ENCODE peak calls at places on chromosomes 12 and 14, in four cellular contexts. O, L, X and N are unnamed samples.

GRCh38 chr12:51393676-51394545 is 2.7 kb upstream of the GALNT6 start:
- DNase-seq in O (no peak), L (peak), X (no peak), N (no peak)

GRCh38 chr14:95862243-95862642 is 14.4 kb upstream of the TUNAR start:
- DNase-seq in O (no peak), L (no peak), X (no peak), N (no peak)

GRCh38 chr14:25349269-25349668 is 299.3 kb upstream of the STXBP6 start:
- DNase-seq in O (peak), L (no peak), X (no peak), N (no peak)

GRCh38 chr12:30796508-30796780 is 41.7 kb upstream of the CAPRIN2 start:
- DNase-seq in O (peak), L (no peak), X (no peak), N (peak)

GRCh38 chr12:127785535-127785934 is 481.4 kb upstream of the TMEM132C start:
- DNase-seq in O (peak), L (no peak), X (no peak), N (no peak)

GRCh38 chr14:71554323-71554722 is 377.9 kb upstream of the RGS6 start:
- DNase-seq in O (no peak), L (no peak), X (no peak), N (no peak)

GRCh38 chr12:29991924-29992323 is 208.2 kb upstream of the TMTC1 start:
- DNase-seq in O (no peak), L (no peak), X (no peak), N (no peak)

GRCh38 chr12:123608192-123608591 is 6.3 kb downstream of the DDX55 start:
- DNase-seq in O (no peak), L (no peak), X (no peak), N (no peak)

GRCh38 chr14:100531591-100532121 is 55.6 kb downstream of the BEGAIN start:
- DNase-seq in O (peak), L (no peak), X (no peak), N (no peak)

GRCh38 chr14:49865431-49865859 is 12.9 kb upstream of the NEMF start:
- DNase-seq in O (peak), L (peak), X (peak), N (peak)

GRCh38 chr14:36319899-36320209 is 583 bp downstream of the MBIP start:
- DNase-seq in O (no peak), L (no peak), X (no peak), N (no peak)

GRCh38 chr12:69779928-69780327 is 41.3 kb downstream of the RAB3IP start:
- DNase-seq in O (no peak), L (no peak), X (no peak), N (no peak)

GRCh38 chr12:7061596-7061995 is 1.1 kb downstream of the C1S start:
- DNase-seq in O (no peak), L (no peak), X (no peak), N (no peak)

GRCh38 chr12:26691234-26691970 is 141.6 kb downstream of the ITPR2 start:
- DNase-seq in O (peak), L (no peak), X (no peak), N (no peak)

GRCh38 chr12:91871751-91872150 is 273.9 kb downstream of the BTG1 start:
- DNase-seq in O (no peak), L (no peak), X (no peak), N (no peak)

GRCh38 chr14:51547260-51547659 is 104.5 kb upstream of the FRMD6 start:
- DNase-seq in O (no peak), L (no peak), X (no peak), N (no peak)